ENCODE peak calls at places on chromosomes 16 and 17, in five cellular contexts. Y is mesenchymal stem cell, V is trophoblast cell, O is IMR-90, R is H1. T is an unnamed sample.
A peak's percentile ranks its signal among the peaks of the same experiment; 100 is the strongest.

GRCh38 chr17:64002658-64003525 is 4.7 kb downstream of the PRR29 start:
- DNase-seq in Y (no peak), V (no peak), O (no peak), R (no peak), T (no peak)

GRCh38 chr16:12471383-12471782 is 332.3 kb downstream of the CPPED1 start:
- DNase-seq in Y (no peak), V (no peak), O (no peak), R (no peak), T (no peak)

GRCh38 chr17:28576758-28577465 is at the start of gene ALDOC:
- DNase-seq in Y (peak; percentile 89), V (peak; percentile 92), O (peak; percentile 91), R (peak; percentile 97), T (peak; percentile 88)

GRCh38 chr17:43713494-43714162 is 45.0 kb downstream of the SOST start:
- DNase-seq in Y (peak; percentile 42), V (peak; percentile 14), O (no peak), R (no peak), T (no peak)

GRCh38 chr17:82274134-82275020 is 877 bp upstream of the CSNK1D start:
- DNase-seq in Y (no peak), V (peak; percentile 43), O (no peak), R (no peak), T (no peak)

GRCh38 chr17:71313866-71314265 is 807.0 kb upstream of the SOX9 start:
- DNase-seq in Y (no peak), V (no peak), O (no peak), R (no peak), T (no peak)

GRCh38 chr16:19375561-19376158 is 42.0 kb upstream of the TMC5 start:
- DNase-seq in Y (peak; percentile 64), V (peak; percentile 37), O (peak; percentile 56), R (peak; percentile 2), T (peak; percentile 56)

GRCh38 chr16:22424161-22424937 is 49.9 kb upstream of the CDR2 start:
- DNase-seq in Y (no peak), V (no peak), O (no peak), R (no peak), T (no peak)

GRCh38 chr17:27879987-27880608 is 13.1 kb downstream of the LYRM9 start:
- DNase-seq in Y (peak; percentile 63), V (peak; percentile 71), O (peak; percentile 54), R (peak; percentile 43), T (peak; percentile 67)

GRCh38 chr17:65027305-65027704 is 29.2 kb downstream of the GNA13 start:
- DNase-seq in Y (peak; percentile 75), V (peak; percentile 75), O (peak; percentile 83), R (peak; percentile 17), T (no peak)

GRCh38 chr17:15965510-15965909 is 20.6 kb downstream of the ADORA2B start:
- DNase-seq in Y (no peak), V (no peak), O (no peak), R (no peak), T (no peak)

GRCh38 chr17:61427567-61427966 is 24.7 kb upstream of the TBX4 start:
- DNase-seq in Y (no peak), V (no peak), O (no peak), R (no peak), T (no peak)

GRCh38 chr16:66131895-66132294 is 234.6 kb upstream of the CDH5 start:
- DNase-seq in Y (no peak), V (no peak), O (peak; percentile 82), R (no peak), T (no peak)

GRCh38 chr17:58339775-58340622 is 11.4 kb upstream of the TSPOAP1 start:
- DNase-seq in Y (no peak), V (peak; percentile 79), O (no peak), R (no peak), T (no peak)

GRCh38 chr17:61402073-61402541 is 2.5 kb downstream of the TBX2 start:
- DNase-seq in Y (no peak), V (no peak), O (no peak), R (no peak), T (no peak)

GRCh38 chr17:40614431-40615294 is 33.0 kb downstream of the SMARCE1 start:
- DNase-seq in Y (no peak), V (no peak), O (no peak), R (no peak), T (no peak)

GRCh38 chr16:4316103-4316731 is 350 bp downstream of the GLIS2 start:
- DNase-seq in Y (peak; percentile 50), V (no peak), O (no peak), R (no peak), T (no peak)

GRCh38 chr16:19559242-19559910 is 3.9 kb downstream of the VPS35L start:
- DNase-seq in Y (peak; percentile 73), V (no peak), O (peak; percentile 69), R (no peak), T (peak; percentile 59)

GRCh38 chr17:29747660-29748059 is 124.9 kb upstream of the CORO6 start:
- DNase-seq in Y (no peak), V (peak; percentile 85), O (no peak), R (no peak), T (no peak)

GRCh38 chr17:76007850-76008165 is 7.2 kb downstream of the CDK3 start:
- DNase-seq in Y (no peak), V (no peak), O (no peak), R (no peak), T (no peak)

GRCh38 chr17:80612997-80613731 is 68.5 kb downstream of the RPTOR start:
- DNase-seq in Y (no peak), V (no peak), O (no peak), R (no peak), T (no peak)

GRCh38 chr16:56262148-56262878 is 71.0 kb downstream of the GNAO1 start:
- DNase-seq in Y (no peak), V (no peak), O (no peak), R (no peak), T (no peak)

GRCh38 chr16:17885659-17886200 is 415.0 kb upstream of the XYLT1 start:
- DNase-seq in Y (no peak), V (no peak), O (no peak), R (no peak), T (no peak)

GRCh38 chr16:16118337-16118736 is 105.0 kb downstream of the ABCC6 start:
- DNase-seq in Y (no peak), V (no peak), O (no peak), R (no peak), T (no peak)

GRCh38 chr17:82244413-82245140 is 15.7 kb downstream of the SLC16A3 start:
- DNase-seq in Y (no peak), V (no peak), O (no peak), R (no peak), T (no peak)

GRCh38 chr17:40325156-40326013 is 16.4 kb downstream of the RARA start:
- DNase-seq in Y (no peak), V (no peak), O (no peak), R (no peak), T (no peak)

GRCh38 chr16:50037791-50038190 is 12.8 kb downstream of the CNEP1R1 start:
- DNase-seq in Y (peak; percentile 8), V (no peak), O (peak; percentile 13), R (no peak), T (no peak)

GRCh38 chr17:74879308-74879707 is 6.5 kb upstream of the FDXR start:
- DNase-seq in Y (no peak), V (no peak), O (no peak), R (no peak), T (no peak)

GRCh38 chr17:2062571-2063183 is 7.8 kb downstream of the HIC1 start:
- DNase-seq in Y (peak; percentile 73), V (no peak), O (peak; percentile 49), R (no peak), T (no peak)

GRCh38 chr16:30923554-30924085 is at the start of gene FBXL19:
- DNase-seq in Y (no peak), V (no peak), O (no peak), R (no peak), T (peak; percentile 85)
- H4K8ac ChIP-seq in Y (peak within 1 kb of the TSS; percentile 66), V (peak within 1 kb of the TSS; percentile 92), O (peak within 1 kb of the TSS; percentile 99), R (peak within 1 kb of the TSS; percentile 98), T (no peak within 1 kb of the TSS)

DNA sequence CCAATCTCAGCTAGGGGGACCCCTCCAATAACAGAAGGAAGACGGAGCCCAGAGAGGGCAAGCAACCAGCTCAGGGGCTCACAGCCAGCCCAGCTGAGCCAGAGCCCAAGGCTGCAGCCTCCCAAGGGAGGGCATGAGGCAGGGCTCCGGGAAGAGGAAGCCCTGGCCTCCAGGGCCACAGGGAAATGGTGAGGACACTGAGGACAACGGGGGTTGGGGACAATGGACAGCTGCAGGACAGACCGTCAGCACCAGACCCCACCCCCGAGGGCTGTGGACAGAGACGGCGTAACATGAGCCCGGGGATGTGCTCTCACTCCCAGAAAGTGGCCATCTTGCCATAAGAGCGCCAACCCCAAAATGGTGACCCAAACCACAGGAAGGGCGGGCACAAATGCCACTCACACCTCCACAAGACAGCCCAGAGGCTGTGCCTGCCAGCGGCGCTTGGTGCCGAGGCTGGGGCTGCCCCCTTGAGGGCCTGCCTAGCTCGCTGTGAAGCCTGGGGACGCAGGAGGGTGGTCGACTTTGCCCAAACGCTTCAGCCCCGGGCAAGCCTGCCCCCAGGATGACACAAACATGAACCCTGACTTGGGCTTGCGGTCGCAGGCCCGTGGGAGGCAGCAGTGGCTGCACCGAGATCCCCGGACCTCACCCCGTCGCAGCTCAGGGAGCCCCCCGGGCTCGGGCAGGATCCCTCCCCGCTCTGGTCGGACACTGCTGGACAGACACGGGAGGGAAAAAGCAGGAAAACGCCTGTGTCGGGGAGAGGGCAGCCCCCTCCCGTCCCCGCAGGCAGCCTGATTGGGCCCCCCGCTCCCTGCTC is 10.5 kb downstream of the PIMREG start:
- DNase-seq in Y (no peak), V (no peak), O (no peak), R (no peak), T (no peak)
- H4K91ac ChIP-seq in Y (peak overlapping the region; percentile 34), V (no peak overlapping the region), O (no peak overlapping the region), R (peak overlapping the region; percentile 12), T (no peak overlapping the region)

GRCh38 chr16:88303890-88304819 is 78.6 kb upstream of the ZNF469 start:
- DNase-seq in Y (peak; percentile 96), V (peak; percentile 60), O (peak; percentile 98), R (no peak), T (no peak)
- H3K4me3 ChIP-seq in Y (peak overlapping the region; percentile 10), V (no peak overlapping the region), O (no peak overlapping the region), R (no peak overlapping the region), T (peak overlapping the region; percentile 32)

GRCh38 chr17:752620-753219 is 656 bp upstream of the GEMIN4 start:
- DNase-seq in Y (peak; percentile 22), V (no peak), O (peak; percentile 49), R (no peak), T (no peak)

GRCh38 chr17:751269-752001 is 629 bp downstream of the GEMIN4 start:
- DNase-seq in Y (peak; percentile 67), V (no peak), O (peak; percentile 45), R (no peak), T (peak; percentile 29)

GRCh38 chr17:750431-751037 is 1.5 kb downstream of the GEMIN4 start:
- DNase-seq in Y (no peak), V (no peak), O (no peak), R (no peak), T (no peak)

GRCh38 chr17:753407-753806 is 1.3 kb upstream of the GEMIN4 start:
- DNase-seq in Y (no peak), V (no peak), O (no peak), R (no peak), T (no peak)

GRCh38 chr17:752002-752619 is at the start of gene GEMIN4:
- DNase-seq in Y (peak; percentile 83), V (peak; percentile 82), O (peak; percentile 81), R (peak; percentile 86), T (peak; percentile 90)
- H4K8ac ChIP-seq in Y (peak within 1 kb of the TSS; percentile 96), V (peak within 1 kb of the TSS; percentile 97), O (peak within 1 kb of the TSS; percentile 96), R (peak within 1 kb of the TSS; percentile 93), T (peak within 1 kb of the TSS; percentile 45)